ENCODE peak calls at places on chromosomes 5 and 9, in ten cellular contexts. Z is H54; L is activated CD8-positive, alpha-beta memory T cell treated with anti-CD3 and anti-CD28 coated beads for 48 hours; Y is NCI-H2081; W is AG04449; I is stimulated activated CD8-positive, alpha-beta memory T cell treated with anti-CD3 and anti-CD28 coated beads, Interleukin-15, amount 100 ng/mL, for 24 hours; H is Peyer's patch; E is NK-92 treated with Interleukin-12 subunit alpha and Interleukin-12 subunit beta, amount 100 ng/mL, for 24 hours; T is M059J; A is LHCN-M2. Q is an unnamed sample.

GRCh38 chr9:98678244-98678842 is 30.4 kb downstream of the GABBR2 start:
- DNase-seq in Z (no peak), L (no peak), Y (no peak), W (no peak), I (no peak), H (peak), E (no peak), T (no peak), A (no peak), Q (no peak)

GRCh38 chr9:131589124-131589711 is 43.9 kb downstream of the PRRT1B start:
- DNase-seq in Z (no peak), L (no peak), Y (no peak), W (no peak), I (no peak), H (no peak), E (no peak), T (no peak), A (no peak), Q (no peak)

GRCh38 chr9:79572891-79573696 is 1.3 kb downstream of the TLE4 start:
- DNase-seq in Z (peak), L (peak), Y (no peak), W (no peak), I (peak), H (peak), E (peak), T (peak), A (no peak), Q (peak)

GRCh38 chr9:36625006-36625600 is 52.4 kb downstream of the MELK start:
- DNase-seq in Z (peak), L (no peak), Y (no peak), W (peak), I (no peak), H (no peak), E (no peak), T (peak), A (peak), Q (no peak)

GRCh38 chr9:13860926-13861325 is 453.0 kb downstream of the NFIB start:
- DNase-seq in Z (no peak), L (no peak), Y (no peak), W (no peak), I (no peak), H (no peak), E (no peak), T (no peak), A (no peak), Q (no peak)

GRCh38 chr9:87529666-87530065 is 32.0 kb downstream of the DAPK1 start:
- DNase-seq in Z (no peak), L (no peak), Y (no peak), W (no peak), I (no peak), H (no peak), E (no peak), T (no peak), A (no peak), Q (no peak)

GRCh38 chr9:137685035-137685885 is 66.5 kb downstream of the EHMT1 start:
- DNase-seq in Z (no peak), L (no peak), Y (no peak), W (peak), I (no peak), H (no peak), E (no peak), T (peak), A (peak), Q (no peak)

GRCh38 chr9:34653131-34653530 is 1.1 kb downstream of the IL11RA start:
- DNase-seq in Z (no peak), L (no peak), Y (no peak), W (peak), I (no peak), H (no peak), E (no peak), T (no peak), A (no peak), Q (no peak)

GRCh38 chr5:56649569-56649968 is 165.8 kb upstream of the MAP3K1 start:
- DNase-seq in Z (no peak), L (no peak), Y (no peak), W (no peak), I (no peak), H (no peak), E (no peak), T (no peak), A (peak), Q (no peak)

GRCh38 chr5:34919077-34919476 is 3.6 kb downstream of the BRIX1 start:
- DNase-seq in Z (no peak), L (no peak), Y (no peak), W (no peak), I (no peak), H (no peak), E (no peak), T (no peak), A (no peak), Q (no peak)

GRCh38 chr5:108381034-108381954 is 604 bp downstream of the FBXL17 start:
- DNase-seq in Z (peak), L (peak), Y (peak), W (no peak), I (peak), H (peak), E (peak), T (peak), A (peak), Q (peak)

GRCh38 chr9:113910036-113910639 is 34.0 kb downstream of the ZNF618 start:
- DNase-seq in Z (no peak), L (no peak), Y (peak), W (no peak), I (no peak), H (no peak), E (no peak), T (no peak), A (no peak), Q (no peak)

GRCh38 chr5:128536861-128537305 is 1.2 kb downstream of the FBN2 start:
- DNase-seq in Z (no peak), L (no peak), Y (no peak), W (no peak), I (no peak), H (no peak), E (no peak), T (no peak), A (no peak), Q (no peak)

GRCh38 chr9:72925126-72925810 is 27.6 kb downstream of the ALDH1A1 start:
- DNase-seq in Z (no peak), L (no peak), Y (no peak), W (no peak), I (no peak), H (no peak), E (no peak), T (no peak), A (no peak), Q (no peak)

GRCh38 chr5:126777257-126777973 is 479 bp downstream of the LMNB1 start:
- DNase-seq in Z (peak), L (peak), Y (peak), W (no peak), I (peak), H (peak), E (peak), T (peak), A (peak), Q (peak)

GRCh38 chr5:97842687-97843086 is 659.6 kb upstream of the RIOK2 start:
- DNase-seq in Z (no peak), L (no peak), Y (no peak), W (no peak), I (no peak), H (no peak), E (no peak), T (no peak), A (peak), Q (no peak)

GRCh38 chr5:132677682-132678400 is 4.1 kb downstream of the IL4 start:
- DNase-seq in Z (no peak), L (no peak), Y (no peak), W (no peak), I (no peak), H (no peak), E (no peak), T (no peak), A (no peak), Q (no peak)

GRCh38 chr5:77437194-77437593 is 54.9 kb downstream of the WDR41 start:
- DNase-seq in Z (no peak), L (no peak), Y (peak), W (no peak), I (no peak), H (no peak), E (no peak), T (peak), A (no peak), Q (no peak)

GRCh38 chr9:4306066-4306787 is 6.4 kb upstream of the GLIS3 start:
- DNase-seq in Z (no peak), L (no peak), Y (no peak), W (no peak), I (no peak), H (no peak), E (no peak), T (peak), A (peak), Q (no peak)

GRCh38 chr5:30401479-30402058 is 791.9 kb upstream of the CDH6 start:
- DNase-seq in Z (peak), L (no peak), Y (peak), W (no peak), I (no peak), H (peak), E (peak), T (peak), A (no peak), Q (no peak)

GRCh38 chr9:70553718-70554673 is 139.5 kb upstream of the KLF9 start:
- DNase-seq in Z (peak), L (no peak), Y (no peak), W (no peak), I (no peak), H (no peak), E (no peak), T (peak), A (peak), Q (no peak)

GRCh38 chr9:4118666-4119065 is 181.2 kb downstream of the GLIS3 start:
- DNase-seq in Z (no peak), L (no peak), Y (no peak), W (no peak), I (no peak), H (no peak), E (no peak), T (no peak), A (no peak), Q (no peak)

GRCh38 chr9:90724112-90724511 is 77.5 kb upstream of the SYK start:
- DNase-seq in Z (no peak), L (no peak), Y (no peak), W (no peak), I (no peak), H (no peak), E (no peak), T (peak), A (no peak), Q (no peak)

GRCh38 chr9:69223605-69224004 is 49.5 kb downstream of the TJP2 start:
- DNase-seq in Z (peak), L (no peak), Y (peak), W (peak), I (no peak), H (no peak), E (no peak), T (peak), A (peak), Q (no peak)

GRCh38 chr9:98530806-98531386 is 177.8 kb downstream of the GABBR2 start:
- DNase-seq in Z (no peak), L (no peak), Y (no peak), W (no peak), I (no peak), H (no peak), E (no peak), T (no peak), A (no peak), Q (no peak)

GRCh38 chr5:100175346-100175745 is 359.8 kb upstream of the FAM174A start:
- DNase-seq in Z (no peak), L (no peak), Y (no peak), W (no peak), I (no peak), H (no peak), E (no peak), T (no peak), A (no peak), Q (no peak)

GRCh38 chr5:134460551-134460950 is 48.9 kb upstream of the CDKN2AIPNL start:
- DNase-seq in Z (no peak), L (no peak), Y (no peak), W (no peak), I (no peak), H (peak), E (no peak), T (peak), A (no peak), Q (no peak)

GRCh38 chr5:180349391-180349790 is 3.7 kb downstream of the GFPT2 start:
- DNase-seq in Z (no peak), L (no peak), Y (no peak), W (no peak), I (no peak), H (no peak), E (no peak), T (no peak), A (no peak), Q (no peak)

GRCh38 chr5:95178046-95178651 is 106.7 kb downstream of the MCTP1 start:
- DNase-seq in Z (peak), L (no peak), Y (peak), W (peak), I (no peak), H (no peak), E (no peak), T (peak), A (peak), Q (peak)

GRCh38 chr9:93254806-93255519 is 71.0 kb downstream of the WNK2 start:
- DNase-seq in Z (no peak), L (no peak), Y (no peak), W (no peak), I (no peak), H (peak), E (no peak), T (no peak), A (no peak), Q (peak)

GRCh38 chr5:178576591-178577351 is 13.4 kb downstream of the COL23A1 start:
- DNase-seq in Z (no peak), L (no peak), Y (no peak), W (no peak), I (no peak), H (no peak), E (no peak), T (no peak), A (no peak), Q (no peak)